ENCODE peak calls at places on chromosomes 2 and 18, in seven cellular contexts. One of them, this sample, is unnamed.

GRCh38 chr2:181178823-181179412 is 198.5 kb downstream of the UBE2E3 start:
- DNase-seq in left lung: no peak
- DNase-seq in ovary: no peak
- DNase-seq in BJ: no peak
- DNase-seq in fibroblast of pulmonary artery: no peak
- DNase-seq in body of pancreas: peak; percentile 12
- DNase-seq in heart left ventricle: no peak
- DNase-seq in this sample: no peak

GRCh38 chr2:86015006-86015405 is 90.7 kb downstream of the POLR1A start:
- DNase-seq in ovary: no peak
- DNase-seq in BJ: no peak
- DNase-seq in fibroblast of pulmonary artery: no peak
- DNase-seq in body of pancreas: no peak
- DNase-seq in left lung: peak; percentile 16
- DNase-seq in heart left ventricle: no peak
- DNase-seq in this sample: no peak

GRCh38 chr18:45752681-45753080 is 28.7 kb downstream of the SLC14A1 start:
- DNase-seq in BJ: no peak
- DNase-seq in ovary: no peak
- DNase-seq in fibroblast of pulmonary artery: no peak
- DNase-seq in heart left ventricle: no peak
- DNase-seq in left lung: no peak
- DNase-seq in body of pancreas: no peak
- DNase-seq in this sample: no peak

GRCh38 chr2:203786912-203787311 is 80.5 kb downstream of the CD28 start:
- DNase-seq in heart left ventricle: peak; percentile 50
- DNase-seq in ovary: no peak
- DNase-seq in BJ: no peak
- DNase-seq in fibroblast of pulmonary artery: peak; percentile 90
- DNase-seq in body of pancreas: no peak
- DNase-seq in left lung: no peak
- DNase-seq in this sample: no peak

GRCh38 chr2:205438241-205438640 is 244.1 kb upstream of the NRP2 start:
- DNase-seq in body of pancreas: no peak
- DNase-seq in BJ: no peak
- DNase-seq in ovary: no peak
- DNase-seq in left lung: no peak
- DNase-seq in fibroblast of pulmonary artery: peak; percentile 10
- DNase-seq in heart left ventricle: no peak
- DNase-seq in this sample: no peak

GRCh38 chr2:190335225-190335559 is 8.2 kb upstream of the INPP1 start:
- DNase-seq in heart left ventricle: no peak
- DNase-seq in ovary: no peak
- DNase-seq in fibroblast of pulmonary artery: no peak
- DNase-seq in BJ: no peak
- DNase-seq in body of pancreas: no peak
- DNase-seq in left lung: no peak
- DNase-seq in this sample: no peak

GRCh38 chr2:79717364-79718007 is 204.6 kb downstream of the CTNNA2 start:
- DNase-seq in body of pancreas: no peak
- DNase-seq in ovary: no peak
- DNase-seq in heart left ventricle: no peak
- DNase-seq in left lung: no peak
- DNase-seq in BJ: peak; percentile 82
- DNase-seq in fibroblast of pulmonary artery: peak; percentile 32
- DNase-seq in this sample: peak; percentile 95

GRCh38 chr18:45775241-45775676 is 50.2 kb upstream of the SIGLEC15 start:
- DNase-seq in heart left ventricle: peak; percentile 78
- DNase-seq in body of pancreas: peak; percentile 75
- DNase-seq in left lung: peak; percentile 72
- DNase-seq in BJ: no peak
- DNase-seq in fibroblast of pulmonary artery: peak; percentile 88
- DNase-seq in ovary: peak; percentile 57
- DNase-seq in this sample: no peak

GRCh38 chr2:240257940-240258580 is 117.6 kb upstream of the OTOS start:
- DNase-seq in left lung: no peak
- DNase-seq in heart left ventricle: no peak
- DNase-seq in body of pancreas: no peak
- DNase-seq in ovary: no peak
- DNase-seq in fibroblast of pulmonary artery: no peak
- DNase-seq in BJ: no peak
- DNase-seq in this sample: no peak

GRCh38 chr2:119111115-119111975 is 47.2 kb downstream of the C1QL2 start:
- DNase-seq in body of pancreas: no peak
- DNase-seq in heart left ventricle: no peak
- DNase-seq in ovary: no peak
- DNase-seq in BJ: no peak
- DNase-seq in fibroblast of pulmonary artery: no peak
- DNase-seq in left lung: no peak
- DNase-seq in this sample: no peak

GRCh38 chr2:108194409-108195132 is 45.2 kb upstream of the SULT1C3 start:
- DNase-seq in BJ: no peak
- DNase-seq in left lung: no peak
- DNase-seq in fibroblast of pulmonary artery: peak; percentile 18
- DNase-seq in heart left ventricle: no peak
- DNase-seq in ovary: no peak
- DNase-seq in body of pancreas: no peak
- DNase-seq in this sample: no peak

GRCh38 chr18:48300463-48300961 is 108.7 kb downstream of the ZBTB7C start:
- DNase-seq in body of pancreas: no peak
- DNase-seq in heart left ventricle: no peak
- DNase-seq in ovary: no peak
- DNase-seq in left lung: no peak
- DNase-seq in fibroblast of pulmonary artery: no peak
- DNase-seq in BJ: no peak
- DNase-seq in this sample: no peak

GRCh38 chr18:23776306-23776705 is 87.1 kb downstream of the LAMA3 start:
- DNase-seq in heart left ventricle: no peak
- DNase-seq in body of pancreas: no peak
- DNase-seq in left lung: no peak
- DNase-seq in fibroblast of pulmonary artery: no peak
- DNase-seq in ovary: no peak
- DNase-seq in BJ: no peak
- DNase-seq in this sample: no peak

GRCh38 chr2:10091182-10091932 is 11.1 kb upstream of the CYS1 start:
- DNase-seq in fibroblast of pulmonary artery: no peak
- DNase-seq in body of pancreas: no peak
- DNase-seq in heart left ventricle: no peak
- DNase-seq in left lung: peak; percentile 61
- DNase-seq in ovary: no peak
- DNase-seq in BJ: no peak
- DNase-seq in this sample: no peak

GRCh38 chr18:62450546-62451395 is 72.1 kb upstream of the ZCCHC2 start:
- DNase-seq in BJ: peak; percentile 4
- DNase-seq in body of pancreas: peak; percentile 91
- DNase-seq in fibroblast of pulmonary artery: peak; percentile 67
- DNase-seq in heart left ventricle: peak; percentile 58
- DNase-seq in ovary: peak; percentile 28
- DNase-seq in left lung: peak; percentile 75
- DNase-seq in this sample: peak; percentile 60

GRCh38 chr2:208101716-208102631 is 22.4 kb downstream of the CRYGD start:
- DNase-seq in fibroblast of pulmonary artery: peak; percentile 29
- DNase-seq in body of pancreas: no peak
- DNase-seq in left lung: no peak
- DNase-seq in ovary: no peak
- DNase-seq in BJ: no peak
- DNase-seq in heart left ventricle: no peak
- DNase-seq in this sample: peak; percentile 16

GRCh38 chr2:71785550-71785951 is 332.2 kb downstream of the DYSF start:
- DNase-seq in left lung: no peak
- DNase-seq in fibroblast of pulmonary artery: no peak
- DNase-seq in heart left ventricle: no peak
- DNase-seq in ovary: no peak
- DNase-seq in body of pancreas: no peak
- DNase-seq in BJ: no peak
- DNase-seq in this sample: no peak

GRCh38 chr2:71783815-71784214 is 330.5 kb downstream of the DYSF start:
- DNase-seq in heart left ventricle: no peak
- DNase-seq in body of pancreas: no peak
- DNase-seq in fibroblast of pulmonary artery: no peak
- DNase-seq in left lung: no peak
- DNase-seq in ovary: no peak
- DNase-seq in BJ: no peak
- DNase-seq in this sample: no peak

GRCh38 chr2:71783215-71783614 is 329.9 kb downstream of the DYSF start:
- DNase-seq in ovary: no peak
- DNase-seq in fibroblast of pulmonary artery: no peak
- DNase-seq in heart left ventricle: no peak
- DNase-seq in BJ: no peak
- DNase-seq in left lung: no peak
- DNase-seq in body of pancreas: no peak
- DNase-seq in this sample: no peak

GRCh38 chr2:71786291-71787107 is 333.1 kb downstream of the DYSF start:
- DNase-seq in left lung: no peak
- DNase-seq in ovary: no peak
- DNase-seq in fibroblast of pulmonary artery: no peak
- DNase-seq in body of pancreas: no peak
- DNase-seq in heart left ventricle: peak; percentile 1
- DNase-seq in BJ: no peak
- DNase-seq in this sample: no peak

DNA sequence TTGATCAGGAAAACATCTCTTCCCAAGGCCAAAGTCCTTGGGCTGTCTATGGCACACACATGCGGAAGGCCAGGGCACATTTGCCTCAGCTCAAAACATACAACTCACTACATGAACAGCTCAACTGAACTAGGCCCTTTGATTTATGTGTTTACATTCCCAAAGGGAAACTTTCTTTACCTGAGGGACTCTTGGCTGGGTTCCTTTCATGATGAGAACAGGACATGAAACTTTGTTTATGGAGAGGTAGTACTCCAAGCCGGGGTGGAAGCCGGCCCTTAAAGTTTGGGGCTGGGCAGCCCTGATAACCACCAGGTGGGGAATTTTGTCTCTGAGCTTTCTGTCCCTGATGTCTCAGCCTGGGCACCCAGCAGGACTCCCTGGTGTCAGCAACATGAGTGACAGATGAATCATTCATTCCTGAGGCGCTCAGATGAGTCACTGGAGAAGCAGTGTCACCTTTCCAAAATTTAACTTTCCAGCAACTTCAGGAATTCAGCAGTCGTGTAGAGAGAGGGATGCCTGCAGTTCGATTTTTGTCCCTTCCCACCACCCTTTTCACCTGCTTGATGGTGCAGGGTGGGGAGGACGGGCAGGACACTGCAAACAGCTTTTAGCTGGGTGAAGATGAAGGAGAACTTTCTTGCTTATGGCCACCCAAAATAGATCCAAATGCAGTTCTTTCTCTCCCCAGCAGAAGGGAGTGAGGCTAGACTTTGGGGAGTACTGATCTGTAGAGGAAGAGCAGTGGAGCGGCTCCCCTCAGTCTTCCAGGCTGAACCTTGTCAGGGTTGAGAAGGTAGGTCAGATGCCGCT is 331.6 kb downstream of the DYSF start:
- DNase-seq in heart left ventricle: no peak
- DNase-seq in BJ: no peak
- DNase-seq in ovary: no peak
- DNase-seq in body of pancreas: no peak
- DNase-seq in left lung: no peak
- DNase-seq in fibroblast of pulmonary artery: no peak
- DNase-seq in this sample: no peak
- TF ChIP-seq CTCF in heart left ventricle: no peak
- TF ChIP-seq CTCF in BJ: no peak
- TF ChIP-seq CTCF in ovary: no peak
- TF ChIP-seq CTCF in body of pancreas: no peak
- TF ChIP-seq CTCF in left lung: no peak
- TF ChIP-seq CTCF in fibroblast of pulmonary artery: no peak
- TF ChIP-seq CTCF in this sample: no peak

DNA sequence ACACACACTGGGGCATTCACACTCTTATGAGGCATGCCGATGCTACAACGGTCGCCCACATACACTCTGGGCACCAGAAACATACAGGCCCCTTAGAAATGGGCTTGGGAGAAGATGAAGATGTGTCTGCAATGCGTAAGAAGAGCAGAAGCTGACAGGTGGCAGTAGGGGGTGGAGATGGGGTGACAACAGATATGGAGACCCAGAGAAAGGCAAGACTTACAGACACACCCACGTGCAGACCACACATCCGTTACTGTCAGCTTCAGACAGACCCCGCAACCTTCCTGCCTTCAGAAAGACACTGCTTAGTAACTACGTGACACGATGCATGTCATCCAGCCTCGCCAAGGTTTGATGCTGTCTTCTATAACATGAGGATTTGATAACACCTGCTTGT is 89.5 kb downstream of the ZFP36L2 start:
- DNase-seq in fibroblast of pulmonary artery: no peak
- DNase-seq in heart left ventricle: no peak
- DNase-seq in ovary: no peak
- DNase-seq in left lung: no peak
- DNase-seq in body of pancreas: no peak
- DNase-seq in BJ: no peak
- DNase-seq in this sample: no peak
- H3K4me3 ChIP-seq in fibroblast of pulmonary artery: no peak overlapping the region
- H3K4me3 ChIP-seq in heart left ventricle: no peak overlapping the region
- H3K4me3 ChIP-seq in ovary: no peak overlapping the region
- H3K4me3 ChIP-seq in left lung: no peak overlapping the region
- H3K4me3 ChIP-seq in body of pancreas: no peak overlapping the region
- H3K4me3 ChIP-seq in BJ: no peak overlapping the region
- H3K4me3 ChIP-seq in this sample: no peak overlapping the region

DNA sequence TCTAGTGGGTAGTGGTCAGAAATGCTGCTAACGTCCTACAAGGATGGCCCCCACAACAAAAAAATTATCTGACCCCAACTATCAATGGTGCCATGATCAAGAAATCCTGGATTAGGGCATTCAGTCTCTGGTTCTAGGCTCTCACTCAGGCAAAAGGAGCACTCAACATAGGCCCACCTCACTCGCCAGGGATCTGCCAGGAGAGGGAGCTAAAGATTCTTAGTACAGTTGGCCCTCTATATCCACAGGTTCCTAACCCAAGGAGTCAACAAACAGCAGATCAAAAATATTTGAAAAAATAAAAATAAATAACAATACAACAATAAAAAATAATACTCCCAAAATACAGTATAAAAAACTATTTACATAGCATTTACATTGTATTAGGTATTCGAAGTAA is 10.0 kb downstream of the SLC4A5 start:
- DNase-seq in body of pancreas: peak; percentile 23
- DNase-seq in fibroblast of pulmonary artery: peak; percentile 68
- DNase-seq in left lung: no peak
- DNase-seq in heart left ventricle: no peak
- DNase-seq in ovary: no peak
- DNase-seq in BJ: no peak
- DNase-seq in this sample: peak; percentile 11
- TF ChIP-seq CTCF in body of pancreas: no peak
- TF ChIP-seq CTCF in fibroblast of pulmonary artery: peak; percentile 72
- TF ChIP-seq CTCF in left lung: no peak
- TF ChIP-seq CTCF in heart left ventricle: peak; percentile 36
- TF ChIP-seq CTCF in ovary: no peak
- TF ChIP-seq CTCF in BJ: peak; percentile 58
- TF ChIP-seq CTCF in this sample: peak; percentile 56

DNA sequence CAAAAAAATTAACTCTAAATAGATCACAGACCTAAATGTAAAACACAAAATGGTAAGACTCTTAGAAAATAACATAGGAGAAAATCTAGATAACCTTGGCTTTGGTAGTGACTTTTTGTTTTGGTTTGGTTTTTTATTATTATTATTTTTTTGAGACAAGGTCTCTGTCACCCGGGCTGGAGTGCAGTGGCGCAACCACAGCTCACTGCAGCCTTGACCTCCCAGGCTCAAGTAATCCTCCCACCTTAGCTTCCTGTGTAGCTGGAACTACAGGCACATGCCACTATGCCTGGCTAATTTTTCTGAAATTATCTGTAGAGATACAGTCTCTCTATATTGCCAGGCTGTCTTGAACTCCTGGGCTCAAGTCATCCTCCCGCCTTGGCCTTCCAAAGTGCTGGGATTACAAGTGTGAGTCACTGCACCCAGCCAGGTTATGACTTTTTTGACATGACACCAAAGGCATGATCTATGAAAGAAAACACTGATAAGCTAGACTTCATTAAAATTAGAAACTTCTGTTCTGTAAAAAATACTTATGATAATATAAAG is 88.0 kb downstream of the HNRNPLL start:
- DNase-seq in BJ: no peak
- DNase-seq in fibroblast of pulmonary artery: no peak
- DNase-seq in left lung: no peak
- DNase-seq in body of pancreas: no peak
- DNase-seq in heart left ventricle: no peak
- DNase-seq in ovary: peak; percentile 30
- DNase-seq in this sample: no peak
- H3K4me3 ChIP-seq in BJ: no peak overlapping the region
- H3K4me3 ChIP-seq in fibroblast of pulmonary artery: no peak overlapping the region
- H3K4me3 ChIP-seq in left lung: no peak overlapping the region
- H3K4me3 ChIP-seq in body of pancreas: no peak overlapping the region
- H3K4me3 ChIP-seq in heart left ventricle: no peak overlapping the region
- H3K4me3 ChIP-seq in ovary: no peak overlapping the region
- H3K4me3 ChIP-seq in this sample: no peak overlapping the region

This sample was measured in astrocyte of the cerebellum.